ENCODE peak calls at places on chromosomes 3 and 15, in six cellular contexts. One of them, this sample, is unnamed.

GRCh38 chr3:164470471-164470870 is 607.8 kb downstream of the SI start:
- DNase-seq in amniotic stem cell: no peak
- DNase-seq in cardiac fibroblast: no peak
- DNase-seq in HuH-7: no peak
- DNase-seq in stomach: no peak
- DNase-seq in cortex of kidney: no peak
- DNase-seq in this sample: no peak

GRCh38 chr3:139286825-139287224 is 57.0 kb upstream of the MRPS22 start:
- DNase-seq in amniotic stem cell: no peak
- DNase-seq in cardiac fibroblast: no peak
- DNase-seq in HuH-7: no peak
- DNase-seq in stomach: no peak
- DNase-seq in cortex of kidney: no peak
- DNase-seq in this sample: no peak

GRCh38 chr3:134721214-134721613 is 70.4 kb upstream of the KY start:
- DNase-seq in amniotic stem cell: no peak
- DNase-seq in cardiac fibroblast: no peak
- DNase-seq in HuH-7: no peak
- DNase-seq in stomach: no peak
- DNase-seq in cortex of kidney: no peak
- DNase-seq in this sample: no peak

GRCh38 chr3:22399566-22399965 is 648.6 kb upstream of the ZNF385D start:
- DNase-seq in amniotic stem cell: no peak
- DNase-seq in cardiac fibroblast: no peak
- DNase-seq in HuH-7: no peak
- DNase-seq in stomach: no peak
- DNase-seq in cortex of kidney: no peak
- DNase-seq in this sample: no peak

GRCh38 chr3:30934208-30934550 is 39.7 kb upstream of the GADL1 start:
- DNase-seq in amniotic stem cell: no peak
- DNase-seq in cardiac fibroblast: peak; percentile 76
- DNase-seq in HuH-7: peak; percentile 52
- DNase-seq in stomach: no peak
- DNase-seq in cortex of kidney: no peak
- DNase-seq in this sample: no peak

GRCh38 chr3:14537590-14538450 is 2.3 kb downstream of the GRIP2 start:
- DNase-seq in amniotic stem cell: no peak
- DNase-seq in cardiac fibroblast: no peak
- DNase-seq in HuH-7: no peak
- DNase-seq in stomach: no peak
- DNase-seq in cortex of kidney: no peak
- DNase-seq in this sample: peak; percentile 39

GRCh38 chr3:88626426-88627120 is 476.8 kb downstream of the C3orf38 start:
- DNase-seq in amniotic stem cell: no peak
- DNase-seq in cardiac fibroblast: no peak
- DNase-seq in HuH-7: no peak
- DNase-seq in stomach: no peak
- DNase-seq in cortex of kidney: no peak
- DNase-seq in this sample: peak; percentile 77

GRCh38 chr3:171282041-171282440 is 178.2 kb downstream of the TNIK start:
- DNase-seq in amniotic stem cell: no peak
- DNase-seq in cardiac fibroblast: peak; percentile 90
- DNase-seq in HuH-7: no peak
- DNase-seq in stomach: no peak
- DNase-seq in cortex of kidney: no peak
- DNase-seq in this sample: no peak

GRCh38 chr3:46664971-46665762 is 28.3 kb downstream of the ALS2CL start:
- DNase-seq in amniotic stem cell: no peak
- DNase-seq in cardiac fibroblast: no peak
- DNase-seq in HuH-7: no peak
- DNase-seq in stomach: peak; percentile 21
- DNase-seq in cortex of kidney: no peak
- DNase-seq in this sample: no peak

GRCh38 chr3:139251529-139251928 is 92.3 kb upstream of the MRPS22 start:
- DNase-seq in amniotic stem cell: no peak
- DNase-seq in cardiac fibroblast: peak; percentile 38
- DNase-seq in HuH-7: no peak
- DNase-seq in stomach: no peak
- DNase-seq in cortex of kidney: no peak
- DNase-seq in this sample: no peak

GRCh38 chr15:98560338-98560737 is 88.0 kb upstream of the IGF1R start:
- DNase-seq in amniotic stem cell: no peak
- DNase-seq in cardiac fibroblast: no peak
- DNase-seq in HuH-7: no peak
- DNase-seq in stomach: no peak
- DNase-seq in cortex of kidney: no peak
- DNase-seq in this sample: no peak

GRCh38 chr3:43695443-43695842 is 4.7 kb downstream of the ABHD5 start:
- DNase-seq in amniotic stem cell: no peak
- DNase-seq in cardiac fibroblast: peak; percentile 86
- DNase-seq in HuH-7: no peak
- DNase-seq in stomach: no peak
- DNase-seq in cortex of kidney: no peak
- DNase-seq in this sample: no peak

GRCh38 chr3:45933586-45933985 is 9.7 kb upstream of the CXCR6 start:
- DNase-seq in amniotic stem cell: no peak
- DNase-seq in cardiac fibroblast: no peak
- DNase-seq in HuH-7: no peak
- DNase-seq in stomach: no peak
- DNase-seq in cortex of kidney: no peak
- DNase-seq in this sample: no peak

GRCh38 chr3:9183811-9184463 is 65.5 kb downstream of the SRGAP3 start:
- DNase-seq in amniotic stem cell: no peak
- DNase-seq in cardiac fibroblast: no peak
- DNase-seq in HuH-7: no peak
- DNase-seq in stomach: no peak
- DNase-seq in cortex of kidney: no peak
- DNase-seq in this sample: no peak

GRCh38 chr3:128385080-128385832 is 81.4 kb downstream of the DNAJB8 start:
- DNase-seq in amniotic stem cell: no peak
- DNase-seq in cardiac fibroblast: peak; percentile 90
- DNase-seq in HuH-7: peak; percentile 62
- DNase-seq in stomach: peak; percentile 77
- DNase-seq in cortex of kidney: no peak
- DNase-seq in this sample: peak; percentile 72

GRCh38 chr3:128310286-128311058 is 156.2 kb downstream of the DNAJB8 start:
- DNase-seq in amniotic stem cell: no peak
- DNase-seq in cardiac fibroblast: no peak
- DNase-seq in HuH-7: no peak
- DNase-seq in stomach: no peak
- DNase-seq in cortex of kidney: no peak
- DNase-seq in this sample: no peak

GRCh38 chr3:30855390-30855789 is 39.1 kb downstream of the GADL1 start:
- DNase-seq in amniotic stem cell: no peak
- DNase-seq in cardiac fibroblast: no peak
- DNase-seq in HuH-7: no peak
- DNase-seq in stomach: no peak
- DNase-seq in cortex of kidney: no peak
- DNase-seq in this sample: no peak

GRCh38 chr15:52171386-52171785 is 19.8 kb downstream of the GNB5 start:
- DNase-seq in amniotic stem cell: no peak
- DNase-seq in cardiac fibroblast: peak; percentile 30
- DNase-seq in HuH-7: no peak
- DNase-seq in stomach: no peak
- DNase-seq in cortex of kidney: no peak
- DNase-seq in this sample: no peak

GRCh38 chr3:110620118-110620517 is 451.5 kb upstream of the NECTIN3 start:
- DNase-seq in amniotic stem cell: no peak
- DNase-seq in cardiac fibroblast: no peak
- DNase-seq in HuH-7: no peak
- DNase-seq in stomach: no peak
- DNase-seq in cortex of kidney: no peak
- DNase-seq in this sample: no peak

GRCh38 chr3:129398803-129399144 is 29.7 kb downstream of the EFCAB12 start:
- DNase-seq in amniotic stem cell: no peak
- DNase-seq in cardiac fibroblast: peak; percentile 33
- DNase-seq in HuH-7: no peak
- DNase-seq in stomach: peak; percentile 26
- DNase-seq in cortex of kidney: no peak
- DNase-seq in this sample: no peak

GRCh38 chr3:124599779-124600693 is 130.2 kb upstream of the UMPS start:
- DNase-seq in amniotic stem cell: no peak
- DNase-seq in cardiac fibroblast: no peak
- DNase-seq in HuH-7: no peak
- DNase-seq in stomach: no peak
- DNase-seq in cortex of kidney: no peak
- DNase-seq in this sample: no peak

GRCh38 chr3:49133226-49133951 is 539 bp upstream of the LAMB2 start:
- DNase-seq in amniotic stem cell: peak; percentile 76
- DNase-seq in cardiac fibroblast: peak; percentile 95
- DNase-seq in HuH-7: peak; percentile 94
- DNase-seq in stomach: peak; percentile 87
- DNase-seq in cortex of kidney: no peak
- DNase-seq in this sample: peak; percentile 91

GRCh38 chr3:80087769-80088168 is 320.0 kb upstream of the ROBO1 start:
- DNase-seq in amniotic stem cell: no peak
- DNase-seq in cardiac fibroblast: peak; percentile 40
- DNase-seq in HuH-7: no peak
- DNase-seq in stomach: no peak
- DNase-seq in cortex of kidney: no peak
- DNase-seq in this sample: no peak

GRCh38 chr3:42179110-42179725 is 86.8 kb downstream of the CCK start:
- DNase-seq in amniotic stem cell: peak; percentile 89
- DNase-seq in cardiac fibroblast: peak; percentile 86
- DNase-seq in HuH-7: peak; percentile 55
- DNase-seq in stomach: no peak
- DNase-seq in cortex of kidney: no peak
- DNase-seq in this sample: no peak

GRCh38 chr3:149385617-149386298 is 8.3 kb upstream of the TM4SF1 start:
- DNase-seq in amniotic stem cell: no peak
- DNase-seq in cardiac fibroblast: no peak
- DNase-seq in HuH-7: no peak
- DNase-seq in stomach: no peak
- DNase-seq in cortex of kidney: no peak
- DNase-seq in this sample: no peak

GRCh38 chr15:52083603-52084002 is 29.0 kb downstream of the BCL2L10 start:
- DNase-seq in amniotic stem cell: no peak
- DNase-seq in cardiac fibroblast: no peak
- DNase-seq in HuH-7: no peak
- DNase-seq in stomach: no peak
- DNase-seq in cortex of kidney: no peak
- DNase-seq in this sample: no peak

GRCh38 chr3:100370751-100371150 is 30.1 kb downstream of the TOMM70 start:
- DNase-seq in amniotic stem cell: no peak
- DNase-seq in cardiac fibroblast: no peak
- DNase-seq in HuH-7: no peak
- DNase-seq in stomach: no peak
- DNase-seq in cortex of kidney: no peak
- DNase-seq in this sample: no peak

GRCh38 chr3:172221550-172221949 is 182.2 kb downstream of the FNDC3B start:
- DNase-seq in amniotic stem cell: no peak
- DNase-seq in cardiac fibroblast: peak; percentile 67
- DNase-seq in HuH-7: no peak
- DNase-seq in stomach: no peak
- DNase-seq in cortex of kidney: no peak
- DNase-seq in this sample: no peak

GRCh38 chr15:82944840-82945239 is 7.7 kb downstream of the HOMER2 start:
- DNase-seq in amniotic stem cell: no peak
- DNase-seq in cardiac fibroblast: no peak
- DNase-seq in HuH-7: no peak
- DNase-seq in stomach: no peak
- DNase-seq in cortex of kidney: no peak
- DNase-seq in this sample: no peak

GRCh38 chr3:183298708-183299153 is 45.7 kb downstream of the B3GNT5 start:
- DNase-seq in amniotic stem cell: no peak
- DNase-seq in cardiac fibroblast: peak; percentile 90
- DNase-seq in HuH-7: no peak
- DNase-seq in stomach: no peak
- DNase-seq in cortex of kidney: no peak
- DNase-seq in this sample: no peak

GRCh38 chr15:96273317-96274086 is 57.0 kb upstream of the NR2F2 start:
- DNase-seq in amniotic stem cell: peak; percentile 66
- DNase-seq in cardiac fibroblast: peak; percentile 86
- DNase-seq in HuH-7: no peak
- DNase-seq in stomach: no peak
- DNase-seq in cortex of kidney: no peak
- DNase-seq in this sample: no peak

GRCh38 chr3:153103406-153103945 is 58.5 kb upstream of the RAP2B start:
- DNase-seq in amniotic stem cell: no peak
- DNase-seq in cardiac fibroblast: no peak
- DNase-seq in HuH-7: no peak
- DNase-seq in stomach: no peak
- DNase-seq in cortex of kidney: no peak
- DNase-seq in this sample: no peak

GRCh38 chr3:99966657-99967420 is 147.5 kb downstream of the FILIP1L start:
- DNase-seq in amniotic stem cell: no peak
- DNase-seq in cardiac fibroblast: peak; percentile 86
- DNase-seq in HuH-7: no peak
- DNase-seq in stomach: no peak
- DNase-seq in cortex of kidney: no peak
- DNase-seq in this sample: no peak

GRCh38 chr15:74264081-74264501 is 28.0 kb downstream of the CCDC33 start:
- DNase-seq in amniotic stem cell: no peak
- DNase-seq in cardiac fibroblast: no peak
- DNase-seq in HuH-7: no peak
- DNase-seq in stomach: no peak
- DNase-seq in cortex of kidney: no peak
- DNase-seq in this sample: no peak

GRCh38 chr3:127754411-127755304 is 67.7 kb downstream of the MGLL start:
- DNase-seq in amniotic stem cell: no peak
- DNase-seq in cardiac fibroblast: no peak
- DNase-seq in HuH-7: no peak
- DNase-seq in stomach: no peak
- DNase-seq in cortex of kidney: no peak
- DNase-seq in this sample: no peak

GRCh38 chr3:88005066-88005465 is 53.7 kb downstream of the CGGBP1 start:
- DNase-seq in amniotic stem cell: no peak
- DNase-seq in cardiac fibroblast: peak; percentile 61
- DNase-seq in HuH-7: no peak
- DNase-seq in stomach: no peak
- DNase-seq in cortex of kidney: no peak
- DNase-seq in this sample: no peak

GRCh38 chr3:38650248-38650940 is 907 bp upstream of the SCN5A start:
- DNase-seq in amniotic stem cell: no peak
- DNase-seq in cardiac fibroblast: no peak
- DNase-seq in HuH-7: peak; percentile 3
- DNase-seq in stomach: no peak
- DNase-seq in cortex of kidney: no peak
- DNase-seq in this sample: no peak

GRCh38 chr3:55521086-55522060 is 34.3 kb upstream of the WNT5A start:
- DNase-seq in amniotic stem cell: no peak
- DNase-seq in cardiac fibroblast: no peak
- DNase-seq in HuH-7: no peak
- DNase-seq in stomach: peak; percentile 29
- DNase-seq in cortex of kidney: no peak
- DNase-seq in this sample: no peak

GRCh38 chr3:110736332-110736731 is 335.3 kb upstream of the NECTIN3 start:
- DNase-seq in amniotic stem cell: no peak
- DNase-seq in cardiac fibroblast: no peak
- DNase-seq in HuH-7: no peak
- DNase-seq in stomach: no peak
- DNase-seq in cortex of kidney: no peak
- DNase-seq in this sample: no peak

This sample was measured in pancreas.